ENCODE peak calls at places on chromosomes 11 and 22, in seven cellular contexts. J, T, Z, B, U, H and V are unnamed samples.

GRCh38 chr11:35267504-35267903 is 128.5 kb downstream of the CD44 start:
- DNase-seq in J (no peak), T (no peak), Z (no peak), B (no peak), U (no peak), H (no peak), V (no peak)

GRCh38 chr11:129375731-129376657 is at the start of gene BARX2:
- DNase-seq in J (peak), T (peak), Z (peak), B (no peak), U (no peak), H (no peak), V (no peak)

GRCh38 chr11:118068206-118068944 is 8.5 kb upstream of the TMPRSS4 start:
- DNase-seq in J (no peak), T (no peak), Z (no peak), B (no peak), U (no peak), H (no peak), V (no peak)

GRCh38 chr11:134270250-134270714 is 5.9 kb upstream of the GLB1L3 start:
- DNase-seq in J (peak), T (no peak), Z (no peak), B (no peak), U (no peak), H (no peak), V (no peak)

GRCh38 chr11:69844396-69844795 is 25.2 kb upstream of the FGF3 start:
- DNase-seq in J (no peak), T (no peak), Z (no peak), B (no peak), U (no peak), H (no peak), V (no peak)

GRCh38 chr11:133515075-133515474 is 17.2 kb downstream of the OPCML start:
- DNase-seq in J (no peak), T (no peak), Z (no peak), B (no peak), U (no peak), H (no peak), V (no peak)

GRCh38 chr11:128503231-128503991 is 83.9 kb downstream of the ETS1 start:
- DNase-seq in J (no peak), T (no peak), Z (no peak), B (no peak), U (no peak), H (no peak), V (no peak)

GRCh38 chr22:19909350-19910179 is 32.0 kb upstream of the COMT start:
- DNase-seq in J (peak), T (peak), Z (peak), B (peak), U (peak), H (peak), V (no peak)

GRCh38 chr11:113985906-113986305 is 11.0 kb downstream of the HTR3A start:
- DNase-seq in J (no peak), T (no peak), Z (no peak), B (no peak), U (no peak), H (no peak), V (no peak)

GRCh38 chr11:73998846-73999575 is 9.9 kb downstream of the UCP3 start:
- DNase-seq in J (no peak), T (no peak), Z (no peak), B (peak), U (no peak), H (no peak), V (no peak)

GRCh38 chr11:10158461-10158860 is 135.6 kb downstream of the SBF2 start:
- DNase-seq in J (no peak), T (no peak), Z (no peak), B (no peak), U (no peak), H (no peak), V (no peak)

GRCh38 chr11:7534030-7534378 is 20.2 kb downstream of the PPFIBP2 start:
- DNase-seq in J (no peak), T (no peak), Z (no peak), B (no peak), U (no peak), H (no peak), V (no peak)

GRCh38 chr11:82720267-82720666 is 13.4 kb downstream of the FAM181B start:
- DNase-seq in J (no peak), T (no peak), Z (no peak), B (no peak), U (no peak), H (no peak), V (no peak)

GRCh38 chr22:25447067-25447688 is 117.3 kb upstream of the GRK3 start:
- DNase-seq in J (no peak), T (no peak), Z (no peak), B (no peak), U (no peak), H (no peak), V (no peak)

GRCh38 chr22:25451480-25452114 is 112.9 kb upstream of the GRK3 start:
- DNase-seq in J (no peak), T (no peak), Z (no peak), B (no peak), U (no peak), H (no peak), V (no peak)

GRCh38 chr22:25448435-25449051 is 115.9 kb upstream of the GRK3 start:
- DNase-seq in J (no peak), T (no peak), Z (no peak), B (no peak), U (no peak), H (no peak), V (no peak)

GRCh38 chr22:25449781-25450317 is 114.6 kb upstream of the GRK3 start:
- DNase-seq in J (no peak), T (no peak), Z (no peak), B (no peak), U (no peak), H (no peak), V (no peak)

GRCh38 chr22:25447689-25448434 is 116.6 kb upstream of the GRK3 start:
- DNase-seq in J (peak), T (peak), Z (peak), B (peak), U (peak), H (peak), V (no peak)
- TF ChIP-seq POLR2A in J (peak), T (no peak), Z (peak), B (no peak), U (peak), H (no peak), V (no peak)

GRCh38 chr22:28772633-28773460 is at the start of gene CCDC117:
- DNase-seq in J (peak), T (peak), Z (peak), B (peak), U (peak), H (peak), V (peak)
- TF ChIP-seq POLR2A in J (peak), T (peak), Z (peak), B (no peak), U (peak), H (peak), V (peak)

GRCh38 chr11:551596-551995 is 8.9 kb downstream of the LMNTD2 start:
- DNase-seq in J (no peak), T (no peak), Z (no peak), B (no peak), U (no peak), H (no peak), V (no peak)

GRCh38 chr11:550021-550745 is 10.4 kb downstream of the LMNTD2 start:
- DNase-seq in J (no peak), T (no peak), Z (no peak), B (no peak), U (no peak), H (no peak), V (no peak)

GRCh38 chr11:550746-551085 is 9.8 kb downstream of the LMNTD2 start:
- DNase-seq in J (no peak), T (no peak), Z (no peak), B (no peak), U (no peak), H (no peak), V (no peak)

GRCh38 chr11:548700-549603 is 11.6 kb downstream of the LMNTD2 start:
- DNase-seq in J (no peak), T (no peak), Z (no peak), B (no peak), U (no peak), H (no peak), V (no peak)

DNA sequence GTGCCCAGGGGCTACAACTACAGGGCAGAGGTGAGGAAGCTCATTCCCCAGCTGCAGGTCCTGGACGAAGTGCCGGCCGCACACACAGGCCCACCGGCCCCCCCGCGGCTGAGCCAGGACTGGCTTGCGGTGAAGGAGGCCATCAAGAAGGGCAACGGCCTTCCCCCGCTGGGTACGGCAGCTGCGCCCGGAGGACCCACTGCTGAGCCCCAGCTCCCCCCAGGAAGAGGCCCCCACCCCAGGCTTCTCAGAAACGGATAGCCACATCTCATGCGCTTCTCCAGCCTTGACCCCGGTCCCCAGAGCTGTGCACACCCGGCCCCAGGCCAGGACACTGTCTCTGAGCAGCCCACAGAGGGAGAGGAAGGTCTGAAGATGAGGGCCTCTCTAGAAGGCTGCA is 9.4 kb downstream of the LMNTD2 start:
- DNase-seq in J (no peak), T (no peak), Z (no peak), B (no peak), U (no peak), H (no peak), V (no peak)
- TF ChIP-seq POLR2A in J (no peak), T (no peak), Z (no peak), B (no peak), U (no peak), H (no peak), V (no peak)

DNA sequence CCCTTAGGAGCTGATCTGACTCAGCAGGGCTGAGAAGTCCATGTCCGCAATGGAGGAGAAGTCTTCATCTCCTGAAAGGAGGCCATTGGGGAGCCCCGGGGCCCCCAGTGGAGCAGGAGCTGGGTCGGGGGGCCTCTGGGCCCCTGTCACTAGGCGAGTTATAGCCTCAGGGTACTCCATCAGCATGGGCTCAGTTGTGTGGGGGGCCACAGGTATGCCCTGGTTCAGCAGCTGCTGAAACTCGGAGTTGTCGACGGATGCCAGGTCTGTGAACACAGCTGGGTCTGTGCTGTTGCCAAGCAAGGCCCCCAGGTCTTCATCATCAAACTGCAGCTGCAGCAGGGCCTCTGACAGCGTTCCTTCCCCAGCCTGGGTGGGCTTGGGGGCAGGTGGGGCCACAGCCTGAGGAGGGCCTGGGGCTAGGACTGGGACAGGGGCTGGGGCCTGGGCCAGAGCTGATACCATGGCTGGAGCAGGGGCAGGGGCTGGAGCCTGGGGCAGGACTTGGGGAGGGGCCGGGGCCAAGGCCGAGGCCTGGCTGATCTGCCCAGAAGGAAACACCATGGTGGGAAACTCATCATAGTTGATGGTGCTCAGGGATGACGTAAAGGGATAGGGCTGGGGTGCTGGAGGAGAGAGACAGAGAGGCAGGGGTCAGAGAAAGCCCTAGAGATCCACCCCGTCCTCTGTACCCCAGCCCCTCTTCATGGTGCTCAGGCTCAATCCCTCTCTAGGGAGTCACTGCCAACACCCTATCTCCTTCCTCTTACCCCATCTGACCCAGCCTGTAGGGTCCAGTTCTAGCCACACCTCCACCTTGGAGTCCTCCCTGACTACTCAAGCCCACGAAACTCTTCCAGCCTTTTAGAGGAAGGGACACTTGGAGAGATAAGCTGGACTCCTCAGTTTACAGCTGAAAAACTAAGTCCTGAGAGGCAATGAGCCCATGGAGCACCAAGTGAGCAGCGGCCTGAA is 8.1 kb downstream of the RELA start:
- DNase-seq in J (no peak), T (no peak), Z (no peak), B (peak), U (no peak), H (no peak), V (no peak)
- TF ChIP-seq POLR2A in J (no peak), T (no peak), Z (no peak), B (no peak), U (no peak), H (no peak), V (no peak)

GRCh38 chr11:60767388-60767811 is 10.7 kb downstream of the MS4A15 start:
- DNase-seq in J (peak), T (peak), Z (no peak), B (no peak), U (no peak), H (no peak), V (no peak)
- TF ChIP-seq POLR2A in J (no peak), T (no peak), Z (no peak), B (no peak), U (no peak), H (no peak), V (no peak)

GRCh38 chr11:124879229-124879998 is 14.2 kb downstream of the ROBO3 start:
- DNase-seq in J (no peak), T (no peak), Z (peak), B (peak), U (no peak), H (no peak), V (no peak)
- TF ChIP-seq POLR2A in J (no peak), T (no peak), Z (no peak), B (no peak), U (no peak), H (no peak), V (no peak)

GRCh38 chr11:705646-706438 is at the start of gene EPS8L2:
- DNase-seq in J (no peak), T (peak), Z (peak), B (peak), U (peak), H (no peak), V (no peak)
- TF ChIP-seq POLR2A in J (no peak), T (no peak), Z (peak), B (no peak), U (no peak), H (no peak), V (no peak)